ENCODE peak calls at places on chromosomes 12 and 14, in ten cellular contexts. One of them, this sample, is unnamed.

GRCh38 chr14:106294324-106294723 is 767.9 kb downstream of the TMEM121 start:
- DNase-seq in GM13977: no peak
- DNase-seq in colonic mucosa: no peak
- DNase-seq in effector memory CD4-positive, alpha-beta T cell: no peak
- DNase-seq in COR-L47: no peak
- DNase-seq in tibial artery: no peak
- DNase-seq in Daoy: no peak
- DNase-seq in amniotic stem cell: no peak
- DNase-seq in endothelial cell: no peak
- DNase-seq in Panc1: no peak
- DNase-seq in this sample: no peak

GRCh38 chr12:111284709-111285108 is 84.2 kb downstream of the PHETA1 start:
- DNase-seq in GM13977: no peak
- DNase-seq in colonic mucosa: no peak
- DNase-seq in effector memory CD4-positive, alpha-beta T cell: no peak
- DNase-seq in COR-L47: no peak
- DNase-seq in tibial artery: no peak
- DNase-seq in Daoy: no peak
- DNase-seq in amniotic stem cell: no peak
- DNase-seq in endothelial cell: no peak
- DNase-seq in Panc1: no peak
- DNase-seq in this sample: no peak

GRCh38 chr12:44542716-44543115 is 333.4 kb downstream of the NELL2 start:
- DNase-seq in GM13977: no peak
- DNase-seq in colonic mucosa: no peak
- DNase-seq in effector memory CD4-positive, alpha-beta T cell: no peak
- DNase-seq in COR-L47: no peak
- DNase-seq in tibial artery: no peak
- DNase-seq in Daoy: no peak
- DNase-seq in amniotic stem cell: no peak
- DNase-seq in endothelial cell: no peak
- DNase-seq in Panc1: no peak
- DNase-seq in this sample: no peak

GRCh38 chr14:58922211-58922940 is 266.1 kb upstream of the DAAM1 start:
- DNase-seq in GM13977: no peak
- DNase-seq in colonic mucosa: no peak
- DNase-seq in effector memory CD4-positive, alpha-beta T cell: no peak
- DNase-seq in COR-L47: no peak
- DNase-seq in tibial artery: no peak
- DNase-seq in Daoy: no peak
- DNase-seq in amniotic stem cell: no peak
- DNase-seq in endothelial cell: no peak
- DNase-seq in Panc1: no peak
- DNase-seq in this sample: no peak

GRCh38 chr14:34711169-34711568 is 3.2 kb downstream of the CFL2 start:
- DNase-seq in GM13977: peak
- DNase-seq in colonic mucosa: no peak
- DNase-seq in effector memory CD4-positive, alpha-beta T cell: no peak
- DNase-seq in COR-L47: peak
- DNase-seq in tibial artery: no peak
- DNase-seq in Daoy: peak
- DNase-seq in amniotic stem cell: peak
- DNase-seq in endothelial cell: no peak
- DNase-seq in Panc1: no peak
- DNase-seq in this sample: peak

GRCh38 chr12:2198088-2198501 is 145.3 kb downstream of the CACNA1C start:
- DNase-seq in GM13977: no peak
- DNase-seq in colonic mucosa: no peak
- DNase-seq in effector memory CD4-positive, alpha-beta T cell: no peak
- DNase-seq in COR-L47: no peak
- DNase-seq in tibial artery: no peak
- DNase-seq in Daoy: peak
- DNase-seq in amniotic stem cell: peak
- DNase-seq in endothelial cell: no peak
- DNase-seq in Panc1: no peak
- DNase-seq in this sample: no peak

GRCh38 chr14:93004699-93005082 is 81.7 kb downstream of the CHGA start:
- DNase-seq in GM13977: no peak
- DNase-seq in colonic mucosa: no peak
- DNase-seq in effector memory CD4-positive, alpha-beta T cell: no peak
- DNase-seq in COR-L47: no peak
- DNase-seq in tibial artery: no peak
- DNase-seq in Daoy: no peak
- DNase-seq in amniotic stem cell: no peak
- DNase-seq in endothelial cell: no peak
- DNase-seq in Panc1: no peak
- DNase-seq in this sample: no peak

GRCh38 chr12:1463073-1463905 is 131.1 kb downstream of the FBXL14 start:
- DNase-seq in GM13977: no peak
- DNase-seq in colonic mucosa: no peak
- DNase-seq in effector memory CD4-positive, alpha-beta T cell: no peak
- DNase-seq in COR-L47: no peak
- DNase-seq in tibial artery: no peak
- DNase-seq in Daoy: no peak
- DNase-seq in amniotic stem cell: no peak
- DNase-seq in endothelial cell: no peak
- DNase-seq in Panc1: no peak
- DNase-seq in this sample: no peak

GRCh38 chr12:77575376-77575775 is 255.3 kb upstream of the NAV3 start:
- DNase-seq in GM13977: no peak
- DNase-seq in colonic mucosa: no peak
- DNase-seq in effector memory CD4-positive, alpha-beta T cell: no peak
- DNase-seq in COR-L47: no peak
- DNase-seq in tibial artery: no peak
- DNase-seq in Daoy: no peak
- DNase-seq in amniotic stem cell: no peak
- DNase-seq in endothelial cell: no peak
- DNase-seq in Panc1: no peak
- DNase-seq in this sample: no peak

GRCh38 chr12:4664111-4664510 is 15.2 kb downstream of the NDUFA9 start:
- DNase-seq in GM13977: no peak
- DNase-seq in colonic mucosa: no peak
- DNase-seq in effector memory CD4-positive, alpha-beta T cell: no peak
- DNase-seq in COR-L47: no peak
- DNase-seq in tibial artery: no peak
- DNase-seq in Daoy: peak
- DNase-seq in amniotic stem cell: peak
- DNase-seq in endothelial cell: no peak
- DNase-seq in Panc1: no peak
- DNase-seq in this sample: no peak

GRCh38 chr12:18819471-18819870 is 81.6 kb downstream of the CAPZA3 start:
- DNase-seq in GM13977: no peak
- DNase-seq in colonic mucosa: no peak
- DNase-seq in effector memory CD4-positive, alpha-beta T cell: no peak
- DNase-seq in COR-L47: no peak
- DNase-seq in tibial artery: no peak
- DNase-seq in Daoy: no peak
- DNase-seq in amniotic stem cell: no peak
- DNase-seq in endothelial cell: no peak
- DNase-seq in Panc1: no peak
- DNase-seq in this sample: no peak

GRCh38 chr14:72606879-72607278 is 287.0 kb downstream of the DPF3 start:
- DNase-seq in GM13977: no peak
- DNase-seq in colonic mucosa: peak
- DNase-seq in effector memory CD4-positive, alpha-beta T cell: no peak
- DNase-seq in COR-L47: no peak
- DNase-seq in tibial artery: no peak
- DNase-seq in Daoy: no peak
- DNase-seq in amniotic stem cell: no peak
- DNase-seq in endothelial cell: no peak
- DNase-seq in Panc1: no peak
- DNase-seq in this sample: no peak

GRCh38 chr12:69655616-69656336 is 43.3 kb downstream of the BEST3 start:
- DNase-seq in GM13977: no peak
- DNase-seq in colonic mucosa: no peak
- DNase-seq in effector memory CD4-positive, alpha-beta T cell: no peak
- DNase-seq in COR-L47: no peak
- DNase-seq in tibial artery: no peak
- DNase-seq in Daoy: peak
- DNase-seq in amniotic stem cell: peak
- DNase-seq in endothelial cell: no peak
- DNase-seq in Panc1: no peak
- DNase-seq in this sample: no peak

GRCh38 chr12:103600967-103601728 is 14.1 kb downstream of the STAB2 start:
- DNase-seq in GM13977: no peak
- DNase-seq in colonic mucosa: no peak
- DNase-seq in effector memory CD4-positive, alpha-beta T cell: no peak
- DNase-seq in COR-L47: no peak
- DNase-seq in tibial artery: no peak
- DNase-seq in Daoy: no peak
- DNase-seq in amniotic stem cell: no peak
- DNase-seq in endothelial cell: no peak
- DNase-seq in Panc1: no peak
- DNase-seq in this sample: no peak

GRCh38 chr12:99600388-99600787 is 47.2 kb upstream of the GARIN6 start:
- DNase-seq in GM13977: no peak
- DNase-seq in colonic mucosa: no peak
- DNase-seq in effector memory CD4-positive, alpha-beta T cell: no peak
- DNase-seq in COR-L47: peak
- DNase-seq in tibial artery: no peak
- DNase-seq in Daoy: no peak
- DNase-seq in amniotic stem cell: no peak
- DNase-seq in endothelial cell: no peak
- DNase-seq in Panc1: no peak
- DNase-seq in this sample: no peak

GRCh38 chr12:524167-524951 is 64.6 kb downstream of the B4GALNT3 start:
- DNase-seq in GM13977: no peak
- DNase-seq in colonic mucosa: no peak
- DNase-seq in effector memory CD4-positive, alpha-beta T cell: no peak
- DNase-seq in COR-L47: peak
- DNase-seq in tibial artery: no peak
- DNase-seq in Daoy: no peak
- DNase-seq in amniotic stem cell: no peak
- DNase-seq in endothelial cell: no peak
- DNase-seq in Panc1: no peak
- DNase-seq in this sample: no peak

GRCh38 chr14:23442721-23443356 is 7.4 kb upstream of the MYH7 start:
- DNase-seq in GM13977: no peak
- DNase-seq in colonic mucosa: no peak
- DNase-seq in effector memory CD4-positive, alpha-beta T cell: no peak
- DNase-seq in COR-L47: no peak
- DNase-seq in tibial artery: peak
- DNase-seq in Daoy: no peak
- DNase-seq in amniotic stem cell: no peak
- DNase-seq in endothelial cell: no peak
- DNase-seq in Panc1: no peak
- DNase-seq in this sample: no peak

GRCh38 chr12:132279184-132279889 is 50.1 kb downstream of the GALNT9 start:
- DNase-seq in GM13977: no peak
- DNase-seq in colonic mucosa: peak
- DNase-seq in effector memory CD4-positive, alpha-beta T cell: no peak
- DNase-seq in COR-L47: no peak
- DNase-seq in tibial artery: no peak
- DNase-seq in Daoy: no peak
- DNase-seq in amniotic stem cell: no peak
- DNase-seq in endothelial cell: no peak
- DNase-seq in Panc1: no peak
- DNase-seq in this sample: no peak

GRCh38 chr14:36805116-36805515 is 143.5 kb downstream of the PAX9 start:
- DNase-seq in GM13977: no peak
- DNase-seq in colonic mucosa: no peak
- DNase-seq in effector memory CD4-positive, alpha-beta T cell: no peak
- DNase-seq in COR-L47: no peak
- DNase-seq in tibial artery: no peak
- DNase-seq in Daoy: peak
- DNase-seq in amniotic stem cell: no peak
- DNase-seq in endothelial cell: no peak
- DNase-seq in Panc1: no peak
- DNase-seq in this sample: no peak

GRCh38 chr12:14167005-14167628 is 185.7 kb upstream of the GRIN2B start:
- DNase-seq in GM13977: peak
- DNase-seq in colonic mucosa: peak
- DNase-seq in effector memory CD4-positive, alpha-beta T cell: peak
- DNase-seq in COR-L47: no peak
- DNase-seq in tibial artery: no peak
- DNase-seq in Daoy: peak
- DNase-seq in amniotic stem cell: peak
- DNase-seq in endothelial cell: peak
- DNase-seq in Panc1: peak
- DNase-seq in this sample: peak

GRCh38 chr12:31440134-31440533 is 114.2 kb upstream of the SINHCAF start:
- DNase-seq in GM13977: no peak
- DNase-seq in colonic mucosa: no peak
- DNase-seq in effector memory CD4-positive, alpha-beta T cell: no peak
- DNase-seq in COR-L47: no peak
- DNase-seq in tibial artery: no peak
- DNase-seq in Daoy: no peak
- DNase-seq in amniotic stem cell: no peak
- DNase-seq in endothelial cell: no peak
- DNase-seq in Panc1: no peak
- DNase-seq in this sample: no peak

GRCh38 chr12:129185855-129186254 is 332.6 kb downstream of the GLT1D1 start:
- DNase-seq in GM13977: no peak
- DNase-seq in colonic mucosa: no peak
- DNase-seq in effector memory CD4-positive, alpha-beta T cell: no peak
- DNase-seq in COR-L47: no peak
- DNase-seq in tibial artery: no peak
- DNase-seq in Daoy: peak
- DNase-seq in amniotic stem cell: no peak
- DNase-seq in endothelial cell: no peak
- DNase-seq in Panc1: no peak
- DNase-seq in this sample: no peak

GRCh38 chr14:93716002-93716401 is 72.3 kb downstream of the PRIMA1 start:
- DNase-seq in GM13977: peak
- DNase-seq in colonic mucosa: peak
- DNase-seq in effector memory CD4-positive, alpha-beta T cell: no peak
- DNase-seq in COR-L47: no peak
- DNase-seq in tibial artery: no peak
- DNase-seq in Daoy: no peak
- DNase-seq in amniotic stem cell: no peak
- DNase-seq in endothelial cell: no peak
- DNase-seq in Panc1: no peak
- DNase-seq in this sample: no peak

GRCh38 chr12:41510470-41510869 is 322.4 kb downstream of the PDZRN4 start:
- DNase-seq in GM13977: no peak
- DNase-seq in colonic mucosa: peak
- DNase-seq in effector memory CD4-positive, alpha-beta T cell: no peak
- DNase-seq in COR-L47: no peak
- DNase-seq in tibial artery: no peak
- DNase-seq in Daoy: no peak
- DNase-seq in amniotic stem cell: no peak
- DNase-seq in endothelial cell: no peak
- DNase-seq in Panc1: no peak
- DNase-seq in this sample: no peak

GRCh38 chr14:95784137-95784536 is 70.2 kb upstream of the TCL1A start:
- DNase-seq in GM13977: peak
- DNase-seq in colonic mucosa: no peak
- DNase-seq in effector memory CD4-positive, alpha-beta T cell: no peak
- DNase-seq in COR-L47: no peak
- DNase-seq in tibial artery: no peak
- DNase-seq in Daoy: peak
- DNase-seq in amniotic stem cell: no peak
- DNase-seq in endothelial cell: peak
- DNase-seq in Panc1: no peak
- DNase-seq in this sample: peak

GRCh38 chr14:69948311-69948710 is 69.1 kb downstream of the SMOC1 start:
- DNase-seq in GM13977: no peak
- DNase-seq in colonic mucosa: no peak
- DNase-seq in effector memory CD4-positive, alpha-beta T cell: no peak
- DNase-seq in COR-L47: no peak
- DNase-seq in tibial artery: no peak
- DNase-seq in Daoy: no peak
- DNase-seq in amniotic stem cell: no peak
- DNase-seq in endothelial cell: no peak
- DNase-seq in Panc1: no peak
- DNase-seq in this sample: no peak

GRCh38 chr12:102169922-102170698 is 27.5 kb downstream of the PMCH start:
- DNase-seq in GM13977: peak
- DNase-seq in colonic mucosa: no peak
- DNase-seq in effector memory CD4-positive, alpha-beta T cell: no peak
- DNase-seq in COR-L47: peak
- DNase-seq in tibial artery: no peak
- DNase-seq in Daoy: peak
- DNase-seq in amniotic stem cell: peak
- DNase-seq in endothelial cell: peak
- DNase-seq in Panc1: peak
- DNase-seq in this sample: peak

GRCh38 chr14:102088012-102088792 is 1.4 kb upstream of the HSP90AA1 start:
- DNase-seq in GM13977: peak
- DNase-seq in colonic mucosa: peak
- DNase-seq in effector memory CD4-positive, alpha-beta T cell: peak
- DNase-seq in COR-L47: no peak
- DNase-seq in tibial artery: peak
- DNase-seq in Daoy: no peak
- DNase-seq in amniotic stem cell: no peak
- DNase-seq in endothelial cell: peak
- DNase-seq in Panc1: no peak
- DNase-seq in this sample: peak